ENCODE peak calls at places on chromosomes 11 and 22, in nine cellular contexts. J, P, M, S, A, K, T, D and Q are unnamed samples.

GRCh38 chr22:38843201-38843715 is 570 bp downstream of the NPTXR start:
- DNase-seq in J (peak), P (peak), M (peak), S (peak), A (no peak), K (peak), T (peak), D (peak), Q (no peak)

GRCh38 chr11:94650756-94651155 is 83.6 kb downstream of the PIWIL4 start:
- DNase-seq in J (peak), P (no peak), M (peak), S (no peak), A (peak), K (no peak), T (peak), D (peak), Q (peak)

GRCh38 chr11:72752088-72752914 is at the start of gene ARAP1:
- DNase-seq in J (peak), P (peak), M (peak), S (peak), A (peak), K (peak), T (peak), D (peak), Q (peak)

GRCh38 chr11:109644158-109644557 is 222.2 kb downstream of the C11orf87 start:
- DNase-seq in J (no peak), P (no peak), M (no peak), S (no peak), A (no peak), K (no peak), T (peak), D (no peak), Q (peak)

GRCh38 chr11:76601712-76602111 is 68.8 kb downstream of the LRRC32 start:
- DNase-seq in J (no peak), P (no peak), M (peak), S (no peak), A (no peak), K (no peak), T (no peak), D (no peak), Q (peak)

GRCh38 chr11:112459001-112459400 is 198.3 kb upstream of the PLET1 start:
- DNase-seq in J (no peak), P (no peak), M (no peak), S (no peak), A (no peak), K (no peak), T (no peak), D (no peak), Q (no peak)

GRCh38 chr11:129951883-129952262 is 50.8 kb downstream of the PRDM10 start:
- DNase-seq in J (no peak), P (no peak), M (no peak), S (no peak), A (no peak), K (no peak), T (no peak), D (no peak), Q (no peak)

GRCh38 chr22:38700271-38700788 is 413 bp downstream of the JOSD1 start:
- DNase-seq in J (peak), P (no peak), M (peak), S (no peak), A (peak), K (peak), T (peak), D (no peak), Q (peak)

GRCh38 chr11:1157645-1158591 is at the start of gene MUC5AC:
- DNase-seq in J (no peak), P (no peak), M (no peak), S (no peak), A (no peak), K (no peak), T (no peak), D (no peak), Q (no peak)

GRCh38 chr11:17746096-17746495 is 11.5 kb downstream of the KCNC1 start:
- DNase-seq in J (no peak), P (no peak), M (no peak), S (no peak), A (no peak), K (no peak), T (no peak), D (no peak), Q (no peak)

GRCh38 chr11:35082322-35083180 is 56.4 kb upstream of the CD44 start:
- DNase-seq in J (peak), P (peak), M (no peak), S (peak), A (peak), K (peak), T (peak), D (peak), Q (peak)

GRCh38 chr22:26576026-26576680 is 13.8 kb downstream of the TPST2 start:
- DNase-seq in J (no peak), P (no peak), M (no peak), S (no peak), A (no peak), K (no peak), T (no peak), D (no peak), Q (no peak)

GRCh38 chr11:108534274-108534882 is 36.2 kb upstream of the POGLUT3 start:
- DNase-seq in J (no peak), P (no peak), M (no peak), S (no peak), A (no peak), K (no peak), T (no peak), D (no peak), Q (no peak)

GRCh38 chr22:23075525-23076216 is 5.4 kb downstream of the GNAZ start:
- DNase-seq in J (no peak), P (no peak), M (no peak), S (no peak), A (no peak), K (no peak), T (no peak), D (no peak), Q (no peak)

DNA sequence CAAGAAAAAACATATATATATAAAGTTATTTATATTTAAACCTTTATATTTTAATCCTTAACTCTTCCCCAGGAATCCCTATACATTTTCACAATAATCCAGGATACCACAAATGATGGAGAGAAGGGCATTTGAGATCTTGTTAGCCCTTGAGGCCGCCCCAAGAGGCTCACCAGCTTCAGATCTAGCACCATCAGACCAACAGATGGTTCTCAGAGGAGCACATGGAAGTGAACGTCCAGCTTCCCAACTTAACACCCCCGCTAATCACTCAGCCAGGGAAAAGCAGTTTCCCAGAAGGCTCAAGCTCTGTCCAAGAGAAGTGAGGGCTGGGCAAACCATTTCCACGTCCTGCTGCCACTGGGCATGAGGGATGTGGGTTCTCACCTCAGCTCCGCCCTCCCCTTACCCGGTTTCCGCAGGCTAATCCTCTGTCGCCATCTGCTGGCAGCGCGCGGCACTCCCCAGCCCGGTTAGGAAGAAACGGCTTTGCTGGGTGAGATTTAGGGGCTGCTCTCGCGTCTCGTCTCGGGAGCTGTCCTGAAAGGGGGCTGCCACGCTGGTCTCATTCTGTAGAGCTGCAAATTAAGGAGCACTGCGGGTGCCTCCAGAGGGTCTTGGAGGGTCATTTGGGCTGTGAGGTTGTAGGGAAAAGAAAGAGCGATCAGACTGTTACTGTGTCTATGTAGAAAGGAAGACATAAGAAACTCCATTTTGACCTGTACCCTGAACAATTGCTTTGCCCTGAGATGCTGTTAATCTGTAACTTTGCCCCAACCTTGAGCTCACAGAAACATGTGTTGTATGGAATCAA is 6.8 kb upstream of the FAM111A start:
- DNase-seq in J (peak), P (peak), M (peak), S (peak), A (peak), K (peak), T (peak), D (peak), Q (peak)
- TF ChIP-seq POLR2A in J (no peak), P (no peak), M (no peak), S (no peak), A (no peak), K (no peak), T (no peak), D (no peak), Q (no peak)

GRCh38 chr11:69470793-69471192 is 10.7 kb upstream of the LINC01488 start:
- DNase-seq in J (no peak), P (no peak), M (no peak), S (no peak), A (no peak), K (no peak), T (no peak), D (no peak), Q (no peak)

GRCh38 chr11:69471329-69472052 is 10.0 kb upstream of the LINC01488 start:
- DNase-seq in J (no peak), P (no peak), M (no peak), S (no peak), A (no peak), K (no peak), T (no peak), D (no peak), Q (no peak)

GRCh38 chr11:69468911-69469885 is 12.3 kb upstream of the LINC01488 start:
- DNase-seq in J (peak), P (no peak), M (no peak), S (no peak), A (no peak), K (no peak), T (no peak), D (no peak), Q (no peak)

GRCh38 chr11:69472053-69472765 is 9.3 kb upstream of the LINC01488 start:
- DNase-seq in J (no peak), P (no peak), M (no peak), S (no peak), A (no peak), K (peak), T (no peak), D (no peak), Q (no peak)

DNA sequence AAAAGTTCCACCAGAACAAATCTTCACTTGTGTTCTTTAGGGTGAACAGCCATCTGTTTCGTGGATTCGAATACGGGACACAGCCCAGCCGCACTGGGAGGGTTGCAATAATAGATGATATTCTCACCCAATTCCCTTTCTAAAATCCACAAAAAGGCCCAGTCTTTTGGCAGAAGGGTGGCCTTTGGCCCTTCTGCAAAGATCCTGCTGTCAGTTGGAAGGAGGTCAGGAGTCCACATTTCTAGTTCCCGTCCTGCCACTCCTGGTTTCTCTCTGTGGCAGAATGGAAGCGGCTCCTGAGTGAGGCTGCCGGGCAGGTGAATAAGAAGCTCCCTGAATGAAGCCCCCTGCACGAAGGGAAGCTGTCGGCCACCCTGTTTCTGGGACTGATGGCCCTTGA is 11.2 kb upstream of the LINC01488 start:
- DNase-seq in J (peak), P (no peak), M (no peak), S (no peak), A (no peak), K (no peak), T (no peak), D (no peak), Q (no peak)
- TF ChIP-seq POLR2A in J (no peak), P (no peak), M (no peak), S (no peak), A (no peak), K (no peak), T (no peak), D (no peak), Q (no peak)

GRCh38 chr11:119019996-119020395 is 1.4 kb downstream of the TRAPPC4 start:
- DNase-seq in J (no peak), P (no peak), M (no peak), S (no peak), A (no peak), K (peak), T (no peak), D (no peak), Q (no peak)

GRCh38 chr11:119016216-119017009 is 1.7 kb downstream of the RPS25 start:
- DNase-seq in J (no peak), P (no peak), M (no peak), S (no peak), A (no peak), K (peak), T (no peak), D (no peak), Q (no peak)

GRCh38 chr11:119015054-119015611 is 3.0 kb downstream of the RPS25 start:
- DNase-seq in J (no peak), P (no peak), M (no peak), S (no peak), A (no peak), K (peak), T (no peak), D (no peak), Q (no peak)

GRCh38 chr11:119014209-119014924 is 3.8 kb downstream of the RPS25 start:
- DNase-seq in J (no peak), P (no peak), M (no peak), S (no peak), A (no peak), K (peak), T (no peak), D (no peak), Q (no peak)

GRCh38 chr11:119018074-119018938 is at the start of the genes RPS25 and TRAPPC4:
- DNase-seq in J (peak), P (peak), M (peak), S (peak), A (peak), K (peak), T (peak), D (peak), Q (peak)
- TF ChIP-seq POLR2A in J (peak), P (peak), M (peak), S (peak), A (peak), K (peak), T (peak), D (peak), Q (no peak)

GRCh38 chr22:17920145-17920605 is 104.2 kb downstream of the MICAL3 start:
- DNase-seq in J (peak), P (no peak), M (peak), S (no peak), A (no peak), K (peak), T (peak), D (peak), Q (no peak)
- TF ChIP-seq POLR2A in J (peak), P (no peak), M (no peak), S (no peak), A (no peak), K (no peak), T (no peak), D (no peak), Q (no peak)

DNA sequence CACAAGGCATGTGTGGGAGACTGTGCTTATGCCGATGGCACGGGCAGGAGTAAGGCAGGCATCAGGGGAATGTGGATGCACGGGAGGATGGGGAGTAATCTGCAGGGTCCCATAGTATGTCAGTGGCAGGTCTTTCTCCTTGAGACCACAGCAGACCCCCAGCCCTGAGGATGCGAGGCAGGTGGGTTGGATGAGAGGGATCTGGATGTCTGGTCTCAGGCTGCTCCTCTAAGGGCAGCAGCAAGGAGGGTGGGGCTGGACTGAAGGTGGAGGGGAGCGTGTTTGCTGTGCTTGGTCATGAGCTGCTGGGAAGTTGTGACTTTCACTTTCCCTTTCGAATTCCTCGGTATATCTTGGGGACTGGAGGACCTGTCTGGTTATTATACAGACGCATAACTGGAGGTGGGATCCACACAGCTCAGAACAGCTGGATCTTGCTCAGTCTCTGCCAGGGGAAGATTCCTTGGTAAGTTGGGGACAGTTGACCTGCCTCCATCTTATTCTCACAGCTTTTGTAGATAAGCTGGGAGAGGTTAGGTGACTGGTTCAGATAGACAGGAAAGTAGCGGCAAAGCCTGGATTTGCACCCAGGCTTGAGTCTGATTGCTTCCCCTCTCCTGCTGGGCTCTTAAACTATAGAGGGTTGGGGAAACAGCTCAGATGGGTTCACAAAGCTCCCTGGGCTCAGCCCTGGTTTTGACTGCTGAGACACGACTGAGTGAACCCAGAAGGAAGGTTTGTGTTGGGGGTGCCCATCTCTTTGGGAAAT is at the start of gene APOL1:
- DNase-seq in J (peak), P (peak), M (peak), S (no peak), A (no peak), K (peak), T (peak), D (peak), Q (no peak)
- TF ChIP-seq POLR2A in J (peak), P (peak), M (peak), S (no peak), A (no peak), K (peak), T (no peak), D (peak), Q (no peak)

DNA sequence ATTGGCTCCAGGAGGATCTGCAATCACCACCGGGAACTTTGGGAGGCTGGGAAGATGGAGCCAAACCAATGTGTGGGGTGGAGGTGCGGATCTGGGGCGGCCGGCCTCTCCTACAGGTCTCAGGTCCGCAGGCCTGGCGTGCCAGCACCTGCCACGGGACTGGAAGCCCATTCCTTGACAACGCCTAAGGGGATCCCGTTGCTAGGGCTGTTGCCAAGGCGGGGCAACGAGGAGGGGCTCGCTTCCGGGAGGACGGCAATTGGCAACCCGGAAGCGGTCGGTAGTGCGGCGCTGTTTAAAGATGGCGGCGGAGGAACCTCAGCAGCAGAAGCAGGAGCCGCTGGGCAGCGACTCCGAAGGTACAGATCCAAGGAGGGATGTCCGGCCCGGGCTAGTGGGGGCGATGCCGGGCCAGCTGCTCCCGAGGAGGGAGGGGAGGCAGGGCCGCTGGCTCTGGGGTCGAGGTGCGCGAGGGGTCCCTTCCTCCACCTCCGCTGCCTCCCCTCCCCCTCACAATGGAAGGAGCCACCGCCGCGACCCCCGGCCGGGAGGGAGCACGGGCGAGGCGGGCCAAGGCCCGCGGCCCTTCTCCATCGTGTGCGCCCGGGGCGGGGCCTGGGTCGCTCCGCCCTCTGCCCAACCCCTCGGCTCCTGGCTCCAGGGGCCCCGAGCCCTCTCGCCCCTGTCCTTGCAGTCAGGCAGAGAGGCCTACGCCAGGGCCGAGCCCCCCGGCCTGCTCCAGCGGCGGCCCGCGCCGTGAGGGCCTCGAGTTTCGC is at the start of gene OTUB1:
- DNase-seq in J (peak), P (peak), M (peak), S (peak), A (peak), K (peak), T (peak), D (peak), Q (peak)
- TF ChIP-seq POLR2A in J (peak), P (peak), M (peak), S (peak), A (no peak), K (peak), T (peak), D (peak), Q (peak)